ENCODE peak calls at places on chromosomes 13 and 19, in ten cellular contexts. F is transverse colon, L is stomach, X is H1, U is suprapubic skin, K is K562, S is esophagus muscularis mucosa, I is sigmoid colon, P is SK-N-SH, H is HepG2. M is an unnamed sample.

GRCh38 chr19:45305007-45305406 is 17.7 kb downstream of the CKM start:
- DNase-seq in S (no peak), F (no peak), K (no peak), P (no peak), U (no peak), H (no peak), L (no peak), X (no peak), I (no peak), M (no peak)

GRCh38 chr13:33323766-33324525 is 38.4 kb upstream of the STARD13 start:
- DNase-seq in H (no peak), K (no peak), X (no peak), L (no peak), I (no peak), S (no peak), F (no peak), U (no peak), P (no peak), M (no peak)

GRCh38 chr13:50697746-50698526 is 145.6 kb downstream of the DLEU7 start:
- DNase-seq in L (no peak), X (no peak), P (no peak), H (no peak), U (no peak), K (no peak), S (no peak), F (no peak), I (no peak), M (no peak)

GRCh38 chr19:3730457-3730958 is 22.3 kb downstream of the TJP3 start:
- DNase-seq in X (no peak), F (no peak), P (no peak), S (no peak), H (no peak), K (no peak), U (no peak), I (no peak), L (no peak), M (no peak)

GRCh38 chr19:34832581-34833112 is 59.6 kb upstream of the ZNF599 start:
- DNase-seq in P (no peak), K (no peak), L (no peak), H (no peak), S (no peak), I (no peak), F (no peak), U (no peak), X (no peak), M (peak; percentile 63)

GRCh38 chr19:9043524-9043923 is 33.3 kb upstream of the MUC16 start:
- DNase-seq in U (no peak), H (no peak), K (no peak), F (no peak), S (no peak), I (no peak), L (no peak), P (no peak), X (no peak), M (no peak)

GRCh38 chr19:1933942-1934341 is 7.0 kb upstream of the CSNK1G2 start:
- DNase-seq in K (no peak), X (no peak), U (no peak), P (no peak), S (no peak), F (no peak), L (no peak), H (no peak), I (no peak), M (no peak)

GRCh38 chr19:1864480-1865171 is 1.2 kb upstream of the KLF16 start:
- DNase-seq in X (no peak), S (no peak), L (peak; percentile 73), U (peak; percentile 84), P (peak; percentile 90), H (peak; percentile 66), F (peak; percentile 83), K (peak; percentile 79), I (peak; percentile 84), M (peak; percentile 82)

GRCh38 chr19:48319647-48320537 is 5.5 kb upstream of the EMP3 start:
- DNase-seq in F (peak; percentile 91), L (peak; percentile 91), P (peak; percentile 67), S (no peak), H (peak; percentile 64), K (peak; percentile 73), X (no peak), U (peak; percentile 91), I (peak; percentile 90), M (peak; percentile 89)

GRCh38 chr19:39563408-39563807 is 23.4 kb upstream of the EID2 start:
- DNase-seq in L (no peak), S (peak; percentile 19), F (no peak), K (no peak), X (peak; percentile 21), I (no peak), U (no peak), H (no peak), P (no peak), M (no peak)

GRCh38 chr19:31451686-31452325 is 102.6 kb upstream of the TSHZ3 start:
- DNase-seq in L (no peak), X (no peak), U (no peak), H (no peak), F (no peak), S (no peak), K (no peak), P (no peak), I (no peak), M (no peak)

GRCh38 chr13:110298566-110299321 is 8.2 kb downstream of the COL4A1 start:
- DNase-seq in F (no peak), H (no peak), X (no peak), S (no peak), L (no peak), I (peak; percentile 81), P (no peak), K (no peak), U (no peak), M (peak; percentile 58)

GRCh38 chr19:53823380-53824120 is 564 bp downstream of the NLRP12 start:
- DNase-seq in I (no peak), U (no peak), H (no peak), K (peak; percentile 2), F (no peak), L (no peak), P (no peak), X (no peak), S (no peak), M (peak; percentile 37)

GRCh38 chr13:109416001-109416400 is 370.4 kb downstream of the IRS2 start:
- DNase-seq in U (no peak), S (peak; percentile 84), H (no peak), L (no peak), K (no peak), P (no peak), F (no peak), X (no peak), I (no peak), M (no peak)

GRCh38 chr19:46715620-46716012 is 1.3 kb downstream of the PRKD2 start:
- DNase-seq in U (no peak), F (no peak), X (no peak), S (no peak), I (peak; percentile 67), L (no peak), P (no peak), H (no peak), K (no peak), M (no peak)

GRCh38 chr13:75079226-75079625 is 402.7 kb downstream of the TBC1D4 start:
- DNase-seq in U (no peak), K (no peak), H (no peak), F (no peak), S (no peak), I (no peak), X (no peak), P (no peak), L (no peak), M (no peak)

DNA sequence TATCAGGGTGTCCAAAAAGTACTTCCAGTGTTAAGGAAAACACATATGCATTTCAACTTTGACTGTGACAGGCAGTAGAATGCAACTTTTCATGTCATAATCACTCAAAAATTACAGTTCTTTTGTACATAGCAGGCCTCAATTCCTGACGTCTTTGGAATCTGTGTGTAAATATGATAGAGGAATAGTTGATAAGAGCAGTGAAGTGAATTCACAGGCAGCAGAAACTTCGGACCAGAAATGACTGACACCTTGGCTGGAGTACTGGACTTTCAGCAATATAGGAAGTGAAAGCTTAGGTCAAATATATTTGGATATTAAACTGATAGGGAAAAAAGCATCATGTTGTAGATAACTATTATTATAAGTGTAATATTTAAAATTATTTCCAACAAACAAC is 1741.2 kb upstream of the PCDH20 start:
- DNase-seq in H (no peak), X (no peak), I (no peak), S (no peak), L (no peak), P (no peak), K (no peak), F (no peak), U (no peak), M (no peak)
- TF ChIP-seq EP300 in H (no peak), X (no peak), I (no peak), S (no peak), L (no peak), P (no peak), K (no peak), F (no peak), U (no peak), M (no peak)

GRCh38 chr19:14595558-14595957 is 12.7 kb downstream of the CLEC17A start:
- DNase-seq in U (no peak), F (no peak), L (no peak), I (no peak), H (no peak), K (no peak), P (no peak), S (no peak), X (no peak), M (no peak)
- H3K4me3 ChIP-seq in U (no peak overlapping the region), F (no peak overlapping the region), L (no peak overlapping the region), I (no peak overlapping the region), H (no peak overlapping the region), K (no peak overlapping the region), P (no peak overlapping the region), S (no peak overlapping the region), X (no peak overlapping the region), M (no peak overlapping the region)

DNA sequence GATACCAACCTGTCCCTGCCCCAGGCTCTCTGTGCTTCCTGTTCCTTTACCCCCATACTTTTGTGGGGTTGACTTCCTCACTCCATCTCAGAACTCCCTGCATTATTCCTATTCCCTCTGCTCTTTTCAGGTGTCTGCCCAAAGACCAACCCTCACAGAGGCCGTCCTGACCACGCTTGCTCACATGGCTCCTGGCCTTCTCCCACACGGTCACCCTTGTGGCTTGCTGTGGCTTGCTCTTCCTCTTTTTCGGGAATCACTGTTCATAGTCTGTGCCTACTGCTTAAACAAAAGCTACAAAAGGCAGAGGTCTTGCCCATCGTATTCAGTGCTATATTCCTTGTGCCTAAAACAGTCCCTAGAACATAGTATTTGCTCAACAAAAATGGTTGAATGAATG is 25.2 kb upstream of the ARGLU1 start:
- DNase-seq in X (no peak), I (no peak), F (no peak), L (no peak), H (no peak), P (no peak), K (no peak), U (no peak), S (no peak), M (no peak)
- TF ChIP-seq POLR2AphosphoS5 in X (no peak), I (no peak), F (no peak), L (no peak), H (no peak), P (no peak), K (no peak), U (no peak), S (no peak), M (no peak)

DNA sequence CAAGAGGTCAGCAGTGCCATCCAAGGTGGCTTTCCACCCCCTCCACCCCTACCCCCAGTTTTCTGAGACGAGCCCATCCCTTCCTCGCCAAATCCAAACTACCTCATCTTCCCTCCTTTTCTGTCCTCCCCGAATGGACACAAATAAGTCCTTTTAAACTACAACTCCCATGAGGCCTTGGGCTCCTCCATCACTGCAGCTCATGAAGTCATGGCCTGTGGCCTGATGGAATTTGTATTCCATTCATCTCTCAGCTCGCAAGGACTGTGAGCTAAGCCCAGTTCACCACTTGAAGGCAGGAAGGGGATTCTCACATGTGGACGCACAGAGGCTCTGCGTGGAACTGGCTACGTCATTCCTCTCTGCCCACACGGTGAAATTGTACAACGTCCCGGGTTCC is 12.5 kb downstream of the PTPRH start:
- DNase-seq in S (no peak), X (no peak), F (no peak), U (no peak), H (no peak), L (no peak), P (no peak), K (no peak), I (no peak), M (no peak)
- TF ChIP-seq EP300 in S (no peak), X (no peak), F (no peak), U (no peak), H (no peak), L (no peak), P (no peak), K (no peak), I (no peak), M (no peak)